ENCODE peak calls at places on chromosomes 12 and 14, in nine cellular contexts. E, F, N, Z, L, G, A, R and S are unnamed samples.

GRCh38 chr12:90897316-90897715 is 57.7 kb downstream of the CCER1 start:
- DNase-seq in E (no peak), F (no peak), N (no peak), Z (no peak), L (no peak), G (no peak), A (no peak), R (no peak), S (no peak)

GRCh38 chr14:49653508-49653907 is 18.5 kb upstream of the DNAAF2 start:
- DNase-seq in E (no peak), F (no peak), N (no peak), Z (no peak), L (no peak), G (no peak), A (no peak), R (no peak), S (no peak)

GRCh38 chr12:111741235-111741812 is 25.4 kb upstream of the ALDH2 start:
- DNase-seq in E (peak), F (no peak), N (no peak), Z (peak), L (no peak), G (no peak), A (no peak), R (no peak), S (peak)

GRCh38 chr14:61466249-61466904 is 145.0 kb downstream of the PRKCH start:
- DNase-seq in E (peak), F (peak), N (peak), Z (peak), L (no peak), G (peak), A (peak), R (no peak), S (peak)

GRCh38 chr12:7460375-7461259 is 16.7 kb upstream of the CD163L1 start:
- DNase-seq in E (peak), F (no peak), N (peak), Z (peak), L (no peak), G (no peak), A (no peak), R (peak), S (peak)

GRCh38 chr12:6828671-6829531 is 694 bp downstream of the P3H3 start:
- DNase-seq in E (peak), F (peak), N (peak), Z (peak), L (peak), G (peak), A (no peak), R (peak), S (peak)

GRCh38 chr12:120936197-120936596 is 32.0 kb upstream of the SPPL3 start:
- DNase-seq in E (no peak), F (no peak), N (no peak), Z (no peak), L (peak), G (peak), A (no peak), R (no peak), S (no peak)

GRCh38 chr12:442235-442884 is 17.4 kb upstream of the B4GALNT3 start:
- DNase-seq in E (peak), F (peak), N (peak), Z (peak), L (no peak), G (peak), A (peak), R (peak), S (peak)

GRCh38 chr12:7970475-7971252 is 34.7 kb upstream of the SLC2A3 start:
- DNase-seq in E (peak), F (peak), N (peak), Z (peak), L (peak), G (peak), A (peak), R (peak), S (peak)

GRCh38 chr14:72518809-72519377 is 375.0 kb downstream of the DPF3 start:
- DNase-seq in E (peak), F (no peak), N (no peak), Z (no peak), L (no peak), G (no peak), A (no peak), R (no peak), S (no peak)

GRCh38 chr12:111410229-111411186 is 4.8 kb downstream of the SH2B3 start:
- DNase-seq in E (peak), F (no peak), N (peak), Z (no peak), L (peak), G (no peak), A (no peak), R (no peak), S (no peak)

GRCh38 chr14:58641509-58641908 is 3.7 kb downstream of the DACT1 start:
- DNase-seq in E (no peak), F (no peak), N (no peak), Z (no peak), L (no peak), G (no peak), A (no peak), R (no peak), S (no peak)

GRCh38 chr12:24475337-24475736 is 473.6 kb downstream of the BCAT1 start:
- DNase-seq in E (no peak), F (no peak), N (no peak), Z (no peak), L (no peak), G (no peak), A (no peak), R (no peak), S (no peak)

GRCh38 chr14:36019126-36019525 is 157.4 kb downstream of the PTCSC3 start:
- DNase-seq in E (no peak), F (no peak), N (no peak), Z (no peak), L (no peak), G (no peak), A (no peak), R (no peak), S (no peak)

DNA sequence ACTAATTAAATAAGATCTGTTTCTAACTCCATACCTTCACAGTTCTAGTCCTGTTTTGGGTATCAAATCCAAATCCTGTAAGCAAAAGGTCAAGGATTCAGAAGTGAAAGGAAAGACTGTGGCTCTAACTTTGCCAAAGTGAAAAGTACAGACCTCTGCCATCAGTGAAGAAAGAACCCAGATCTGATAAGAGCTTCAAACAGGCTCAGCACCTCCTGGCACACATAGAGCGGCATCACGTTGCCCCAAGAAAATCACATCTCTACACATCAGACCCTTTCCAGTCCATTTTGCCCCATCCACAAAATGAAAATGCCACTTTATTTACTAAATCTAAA is 23.2 kb downstream of the CLIP1 start:
- DNase-seq in E (no peak), F (no peak), N (no peak), Z (no peak), L (no peak), G (no peak), A (no peak), R (no peak), S (no peak)
- H3K4me3 ChIP-seq in E (no peak), F (no peak), N (peak), Z (no peak), L (no peak), G (no peak), A (peak), R (no peak), S (peak)

DNA sequence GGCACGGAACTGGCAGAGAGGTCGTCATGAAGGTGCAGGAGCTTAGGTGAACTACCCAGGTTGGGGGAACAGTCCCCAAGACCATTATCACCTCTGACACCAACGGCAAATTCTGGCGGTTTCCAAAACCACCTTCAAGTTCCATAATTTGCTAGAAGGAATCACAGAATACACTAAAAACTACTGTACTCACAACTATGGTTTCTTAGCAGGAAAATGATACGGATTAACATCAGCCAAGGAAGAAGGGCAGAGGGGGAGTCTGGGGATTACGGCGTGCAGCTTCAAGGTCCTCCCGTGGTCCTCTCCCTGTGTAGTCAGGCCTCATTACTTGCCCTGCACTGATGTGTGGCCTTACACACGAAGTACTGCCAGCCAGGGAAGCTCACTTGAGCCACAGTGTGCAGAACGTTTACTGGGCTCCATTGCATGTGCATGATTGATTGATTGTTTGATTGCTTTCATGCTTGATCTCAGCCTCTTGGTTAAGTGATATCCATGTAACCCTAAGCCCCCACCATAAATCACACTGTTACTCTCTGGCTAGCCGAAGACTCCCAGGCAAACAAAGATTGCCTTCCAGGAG is 813 bp upstream of the STX2 start:
- DNase-seq in E (no peak), F (no peak), N (no peak), Z (no peak), L (no peak), G (no peak), A (no peak), R (no peak), S (no peak)
- TF ChIP-seq CTCF in E (no peak), F (no peak), N (no peak), Z (no peak), L (no peak), G (no peak), A (no peak), R (no peak), S (no peak)

GRCh38 chr12:108635997-108636808 is 2.5 kb upstream of the SELPLG start:
- DNase-seq in E (no peak), F (no peak), N (no peak), Z (no peak), L (no peak), G (no peak), A (no peak), R (no peak), S (no peak)

GRCh38 chr12:108637222-108637621 is 3.5 kb upstream of the SELPLG start:
- DNase-seq in E (no peak), F (no peak), N (no peak), Z (no peak), L (peak), G (no peak), A (no peak), R (no peak), S (no peak)

GRCh38 chr12:108638141-108638823 is 4.6 kb upstream of the SELPLG start:
- DNase-seq in E (no peak), F (peak), N (no peak), Z (no peak), L (peak), G (peak), A (no peak), R (no peak), S (no peak)

GRCh38 chr12:108638997-108639822 is 5.5 kb upstream of the SELPLG start:
- DNase-seq in E (no peak), F (no peak), N (no peak), Z (no peak), L (no peak), G (no peak), A (no peak), R (no peak), S (no peak)

DNA sequence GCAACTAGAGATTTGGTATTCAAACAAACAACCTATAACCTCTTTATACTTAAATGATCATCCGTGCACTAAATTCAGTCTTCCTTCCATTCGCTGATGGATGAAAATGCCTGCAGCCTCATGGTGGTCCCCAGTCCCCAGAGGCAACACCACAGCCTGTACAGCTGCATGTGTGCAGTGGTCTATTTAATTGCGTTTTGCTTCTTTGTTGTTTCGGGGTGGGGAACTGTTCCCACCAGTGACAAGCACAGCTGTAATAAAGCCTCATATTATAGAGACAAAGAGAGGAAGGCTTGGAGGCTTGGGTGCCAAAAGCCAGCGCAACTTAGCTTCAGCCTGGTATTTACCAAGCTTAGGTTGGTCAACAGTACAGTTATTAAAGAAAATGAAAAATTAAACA is 3.9 kb upstream of the SELPLG start:
- DNase-seq in E (no peak), F (no peak), N (no peak), Z (no peak), L (no peak), G (no peak), A (no peak), R (no peak), S (no peak)
- H3K4me3 ChIP-seq in E (no peak), F (no peak), N (no peak), Z (no peak), L (no peak), G (no peak), A (no peak), R (no peak), S (no peak)

DNA sequence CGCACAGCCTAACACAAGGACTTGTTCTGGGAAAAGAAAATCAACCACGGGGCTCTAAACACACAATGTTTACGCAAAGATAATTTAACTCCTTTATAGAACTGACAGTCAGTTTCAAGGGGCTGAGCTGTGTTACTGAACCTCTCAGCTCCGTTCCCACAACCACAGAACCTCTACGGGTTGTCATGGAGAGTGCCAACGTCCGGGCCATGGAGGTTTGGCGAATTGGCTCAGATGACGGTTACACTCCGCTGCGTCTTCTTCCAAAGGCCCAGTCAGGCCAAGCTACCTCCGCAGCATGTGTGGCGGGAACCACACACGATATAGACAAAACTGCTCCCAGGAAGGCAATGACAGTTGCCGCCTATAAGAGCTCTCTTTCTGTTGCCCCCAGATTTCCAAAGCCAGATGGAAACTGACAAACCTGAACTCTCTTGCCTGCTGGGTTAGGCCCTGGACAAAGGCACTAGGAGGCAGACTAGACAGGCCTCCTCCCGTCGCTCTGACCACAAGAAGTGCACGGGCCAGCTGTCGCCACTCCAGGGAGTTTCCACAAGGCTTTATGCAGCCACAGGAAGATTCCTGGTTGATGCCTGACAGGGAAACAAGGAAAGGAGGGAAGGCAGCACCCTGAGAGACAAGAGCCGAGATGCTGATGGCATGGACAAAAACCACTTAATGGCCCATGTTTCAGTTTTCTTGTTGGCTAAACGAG is 30.3 kb downstream of the CCDC88C start:
- DNase-seq in E (peak), F (no peak), N (peak), Z (no peak), L (no peak), G (no peak), A (no peak), R (peak), S (peak)
- TF ChIP-seq CTCF in E (no peak), F (no peak), N (no peak), Z (no peak), L (no peak), G (no peak), A (no peak), R (no peak), S (no peak)

DNA sequence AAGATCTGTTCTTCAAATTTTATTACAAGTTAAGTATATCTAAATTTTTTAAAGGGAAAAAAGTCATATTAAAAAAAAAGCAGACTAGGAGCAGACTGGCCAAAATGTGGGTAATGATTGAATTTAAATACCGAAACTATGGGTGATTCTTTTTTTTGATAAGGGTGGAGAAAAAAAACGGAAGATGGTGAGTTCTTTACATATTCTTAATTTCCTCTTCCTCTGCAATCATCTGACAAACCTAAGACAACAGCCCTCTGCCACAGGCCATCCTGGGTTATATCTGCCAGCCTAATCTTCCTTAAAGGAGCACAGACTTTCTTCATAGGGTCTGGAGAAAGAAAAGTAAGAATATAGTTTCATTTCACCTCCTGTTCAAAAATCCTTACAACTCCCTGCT is 108.0 kb downstream of the PPP2R5E start:
- DNase-seq in E (no peak), F (no peak), N (no peak), Z (no peak), L (no peak), G (no peak), A (no peak), R (no peak), S (no peak)
- H3K4me3 ChIP-seq in E (no peak), F (no peak), N (no peak), Z (no peak), L (no peak), G (no peak), A (no peak), R (no peak), S (no peak)